ENCODE peak calls at places on chromosomes 11 and 22, in four cellular contexts. Z is GM12865, X is iPS DF 6.9, Y is T-helper 1 cell. C is an unnamed sample.
A peak's percentile ranks its signal among the peaks of the same experiment; 100 is the strongest.

GRCh38 chr11:64130618-64131017 is 35.3 kb downstream of the MACROD1 start:
- DNase-seq in X (no peak), Z (no peak), Y (no peak), C (no peak)

GRCh38 chr22:29470159-29470855 is 9.7 kb upstream of the NEFH start:
- DNase-seq in Y (peak; percentile 49), X (peak; percentile 90), Z (peak; percentile 71), C (peak; percentile 33)

GRCh38 chr11:94834931-94835330 is 66.8 kb downstream of the AMOTL1 start:
- DNase-seq in X (no peak), Y (no peak), Z (no peak), C (no peak)

GRCh38 chr22:49124588-49124987 is 703.1 kb downstream of the BRD1 start:
- DNase-seq in X (no peak), Y (no peak), Z (no peak), C (no peak)

GRCh38 chr11:43576834-43577521 is 103.6 kb upstream of the HSD17B12 start:
- DNase-seq in X (peak; percentile 87), Z (peak; percentile 27), Y (no peak), C (peak; percentile 63)

GRCh38 chr22:50691521-50691920 is 18.9 kb downstream of the SHANK3 start:
- DNase-seq in X (no peak), Z (peak; percentile 56), Y (peak; percentile 11), C (peak; percentile 65)

GRCh38 chr11:75734491-75735180 is 17.0 kb downstream of the MOGAT2 start:
- DNase-seq in X (no peak), Z (no peak), Y (no peak), C (no peak)

GRCh38 chr11:71119656-71120269 is 132.6 kb downstream of the SHANK2 start:
- DNase-seq in Y (no peak), Z (no peak), X (no peak), C (no peak)

GRCh38 chr11:112864715-112865114 is 96.5 kb upstream of the NCAM1 start:
- DNase-seq in X (no peak), Z (no peak), Y (no peak), C (no peak)

GRCh38 chr11:37264060-37264459 is 666.0 kb upstream of the RAG2 start:
- DNase-seq in X (no peak), Y (no peak), Z (no peak), C (no peak)

GRCh38 chr11:28739489-28740280 is 631.5 kb downstream of the METTL15 start:
- DNase-seq in Y (no peak), Z (no peak), X (no peak), C (peak; percentile 71)

GRCh38 chr11:117875397-117876048 is 935 bp downstream of the FXYD6 start:
- DNase-seq in X (no peak), Y (no peak), Z (no peak), C (no peak)

GRCh38 chr22:35643991-35644390 is 4.3 kb upstream of the APOL6 start:
- DNase-seq in Z (no peak), Y (no peak), X (no peak), C (no peak)

GRCh38 chr22:49856766-49857618 is 3.3 kb downstream of the ZBED4 start:
- DNase-seq in Z (no peak), X (no peak), Y (no peak), C (no peak)

GRCh38 chr11:117970400-117971024 is 15.7 kb upstream of the IL10RA start:
- DNase-seq in X (no peak), Z (no peak), Y (no peak), C (peak; percentile 69)

GRCh38 chr11:59791639-59792038 is 18.9 kb downstream of the MRPL16 start:
- DNase-seq in Y (no peak), Z (no peak), X (no peak), C (no peak)

GRCh38 chr11:27238811-27239210 is 124.2 kb downstream of the CCDC34 start:
- DNase-seq in Y (no peak), Z (no peak), X (no peak), C (no peak)

GRCh38 chr11:58622344-58622743 is at the start of gene CNTF:
- DNase-seq in Y (no peak), X (no peak), Z (no peak), C (no peak)

GRCh38 chr11:133898031-133898769 is 52.9 kb upstream of the SPATA19 start:
- DNase-seq in Y (no peak), Z (peak; percentile 38), X (peak; percentile 20), C (no peak)

GRCh38 chr11:45774023-45774655 is 30.8 kb upstream of the SLC35C1 start:
- DNase-seq in X (no peak), Y (no peak), Z (no peak), C (no peak)

GRCh38 chr11:15800121-15800800 is 556.1 kb downstream of the SOX6 start:
- DNase-seq in Z (peak; percentile 2), Y (no peak), X (no peak), C (no peak)

GRCh38 chr11:28366549-28367341 is 258.6 kb downstream of the METTL15 start:
- DNase-seq in X (no peak), Z (no peak), Y (no peak), C (no peak)

GRCh38 chr22:29300467-29300806 is 6.0 kb upstream of the GAS2L1 start:
- DNase-seq in Y (no peak), X (no peak), Z (no peak), C (no peak)

GRCh38 chr11:57735655-57736298 is 5.5 kb upstream of the SELENOH start:
- DNase-seq in Y (no peak), Z (peak; percentile 50), X (no peak), C (no peak)

GRCh38 chr11:19785265-19785664 is 72.6 kb downstream of the NAV2 start:
- DNase-seq in Z (no peak), X (no peak), Y (no peak), C (no peak)

GRCh38 chr11:73389134-73389525 is 12.9 kb downstream of the RELT start:
- DNase-seq in Z (no peak), X (no peak), Y (no peak), C (no peak)